ENCODE peak calls at places on chromosomes 12 and 14, in ten cellular contexts. H is heart left ventricle; X is MM.1S; Y is foreskin fibroblast; U is A549; Z is glutamatergic neuron; T is cardiac fibroblast; J is astrocyte; A is tibial artery; K is CD8-positive, alpha-beta T cell. I is an unnamed sample.

GRCh38 chr12:51636581-51636980 is 45.5 kb downstream of the SCN8A start:
- DNase-seq in Z (no peak), H (no peak), J (no peak), U (no peak), Y (peak; percentile 38), X (no peak), T (peak; percentile 58), A (no peak), K (no peak), I (no peak)

GRCh38 chr14:100080206-100080605 is 15.0 kb downstream of the EVL start:
- DNase-seq in H (no peak), Y (no peak), X (no peak), Z (no peak), K (no peak), J (no peak), T (no peak), A (no peak), U (no peak), I (no peak)

GRCh38 chr14:38419579-38419978 is 163.7 kb upstream of the CLEC14A start:
- DNase-seq in X (no peak), H (no peak), T (no peak), Y (no peak), A (no peak), K (no peak), J (peak; percentile 10), U (no peak), Z (no peak), I (no peak)

GRCh38 chr14:73472182-73473114 is 14.1 kb upstream of the NUMB start:
- DNase-seq in U (peak; percentile 74), X (peak; percentile 51), T (peak; percentile 87), Y (peak; percentile 49), Z (no peak), J (peak; percentile 61), A (no peak), K (no peak), H (no peak), I (peak; percentile 53)

GRCh38 chr12:3097836-3098235 is 20.7 kb downstream of the TSPAN9 start:
- DNase-seq in J (no peak), T (no peak), X (no peak), K (no peak), A (no peak), H (no peak), Y (no peak), Z (no peak), U (no peak), I (no peak)

GRCh38 chr14:60805881-60806569 is 71.5 kb downstream of the MNAT1 start:
- DNase-seq in X (no peak), K (no peak), T (peak; percentile 65), Y (peak; percentile 64), Z (no peak), U (no peak), J (peak; percentile 67), H (no peak), A (no peak), I (no peak)

GRCh38 chr12:20646239-20646827 is 48.8 kb upstream of the SLCO1C1 start:
- DNase-seq in U (peak; percentile 70), Y (peak; percentile 1), Z (no peak), H (no peak), A (no peak), K (no peak), J (peak; percentile 41), X (peak; percentile 39), T (peak; percentile 75), I (peak; percentile 10)

GRCh38 chr12:38744056-38744455 is 161.3 kb downstream of the CPNE8 start:
- DNase-seq in A (no peak), X (no peak), Y (peak; percentile 1), T (peak; percentile 74), Z (no peak), H (no peak), K (no peak), U (no peak), J (peak; percentile 58), I (no peak)

GRCh38 chr12:5068126-5068525 is 24.4 kb downstream of the KCNA5 start:
- DNase-seq in Y (no peak), X (no peak), U (no peak), A (no peak), H (no peak), K (no peak), J (no peak), T (no peak), Z (no peak), I (no peak)

GRCh38 chr12:81591256-81591655 is 167.9 kb downstream of the PPFIA2 start:
- DNase-seq in A (no peak), T (no peak), X (no peak), Y (no peak), J (no peak), U (no peak), Z (no peak), K (no peak), H (no peak), I (no peak)

GRCh38 chr12:6199531-6200265 is 502 bp upstream of the CD9 start:
- DNase-seq in A (peak; percentile 82), T (no peak), X (peak; percentile 19), J (no peak), Z (peak; percentile 54), H (peak; percentile 69), Y (no peak), K (no peak), U (peak; percentile 51), I (peak; percentile 39)

GRCh38 chr14:100619382-100620305 is 32.4 kb upstream of the BEGAIN start:
- DNase-seq in J (no peak), Y (no peak), H (no peak), K (no peak), Z (no peak), X (no peak), A (peak; percentile 41), T (no peak), U (no peak), I (no peak)

GRCh38 chr12:9761407-9761736 is 671 bp upstream of the CD69 start:
- DNase-seq in Z (no peak), A (no peak), T (no peak), K (no peak), H (no peak), X (no peak), J (peak; percentile 12), Y (no peak), U (no peak), I (no peak)

DNA sequence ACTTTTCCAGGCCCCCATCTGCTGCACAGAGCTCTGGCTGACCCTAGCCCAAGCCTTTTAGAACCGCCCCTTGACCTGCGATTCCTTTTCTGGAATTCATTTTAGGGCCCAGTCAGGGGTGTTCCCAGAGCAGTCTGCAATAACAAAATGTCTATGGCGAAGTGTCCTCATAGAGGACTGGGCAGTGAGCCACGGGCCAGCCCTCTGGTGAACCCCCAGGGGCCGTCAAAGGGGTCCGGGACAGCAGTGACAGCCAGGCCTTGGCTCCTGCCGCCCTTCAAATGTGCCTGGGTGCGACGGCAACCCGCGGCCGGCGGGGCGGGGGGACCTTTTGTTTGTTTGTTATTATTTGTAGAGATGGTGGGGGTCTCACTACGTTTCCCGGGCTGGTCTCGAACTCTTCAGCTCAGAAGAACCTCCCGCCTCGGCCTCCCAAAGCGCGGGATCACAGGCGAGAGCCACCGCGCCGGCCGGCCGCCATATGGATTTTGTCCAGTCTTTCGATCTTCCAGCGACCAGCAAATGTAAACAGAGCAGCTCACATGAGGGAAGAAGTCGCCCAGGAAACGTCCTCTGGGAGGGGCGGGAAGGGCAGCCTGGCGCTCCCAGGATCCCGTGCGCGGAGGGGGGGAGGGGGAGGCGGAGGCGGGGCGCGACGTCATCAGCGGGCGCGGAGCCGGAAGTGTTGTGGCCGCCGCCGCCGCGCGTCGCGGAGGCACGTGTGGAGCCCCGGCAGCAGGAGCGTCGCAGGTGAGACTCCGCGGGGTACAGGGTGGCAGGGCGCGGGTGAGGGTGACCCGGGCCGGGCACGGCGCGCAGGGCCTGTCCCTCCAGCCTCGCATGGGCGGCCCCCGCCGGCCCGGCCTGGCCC is at the start of gene TRMT61A:
- DNase-seq in U (peak; percentile 89), Y (peak; percentile 88), J (peak; percentile 79), A (peak; percentile 96), X (peak; percentile 57), Z (peak; percentile 91), K (peak; percentile 72), T (peak; percentile 91), H (peak; percentile 91), I (peak; percentile 98)
- TF ChIP-seq CTCF in U (no peak), Y (no peak), J (no peak), A (no peak), X (no peak), Z (no peak), K (no peak), T (no peak), H (no peak), I (no peak)

DNA sequence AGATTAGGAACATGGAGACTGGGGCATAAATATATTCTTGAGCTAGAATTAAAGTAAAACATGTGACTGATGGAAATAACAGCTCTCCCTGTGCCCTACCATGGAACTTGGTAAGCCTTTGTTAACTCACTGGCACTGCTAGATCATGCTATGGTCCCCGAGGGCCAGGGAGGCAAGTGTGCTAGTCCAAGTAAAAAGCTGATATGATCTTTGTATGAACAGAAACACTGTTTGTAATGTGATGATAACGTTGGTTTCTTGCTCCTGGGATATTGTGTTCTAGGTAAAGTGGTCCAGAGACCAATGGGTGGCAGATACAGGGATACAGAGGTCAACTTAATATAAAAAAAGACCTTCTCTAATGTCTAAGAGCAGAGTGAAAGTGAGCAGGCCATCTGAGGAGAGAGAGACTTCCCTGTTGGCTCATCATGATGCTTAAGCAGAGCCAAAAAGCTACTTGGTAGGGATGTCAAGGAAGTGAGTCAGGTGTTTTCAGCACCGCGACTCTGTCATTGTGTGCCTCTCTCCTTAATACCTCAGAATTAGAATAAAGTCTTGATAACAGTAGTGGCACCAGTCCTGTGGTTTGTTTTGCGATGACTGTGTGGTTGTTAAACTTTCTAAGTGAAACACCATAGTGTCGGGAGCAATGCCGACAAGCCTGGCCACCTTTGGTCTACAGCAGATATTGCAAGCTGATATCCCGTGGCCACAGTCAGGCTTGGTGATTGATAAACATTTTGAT is 27.7 kb downstream of the BICD1 start:
- DNase-seq in U (no peak), T (peak; percentile 78), X (peak; percentile 90), J (peak; percentile 94), H (no peak), K (peak; percentile 15), Y (peak; percentile 54), Z (no peak), A (no peak), I (peak; percentile 42)
- TF ChIP-seq CTCF in U (no peak), T (peak; percentile 9), X (peak; percentile 53), J (peak; percentile 7), H (no peak), K (no peak), Y (no peak), Z (peak; percentile 11), A (no peak), I (no peak)

DNA sequence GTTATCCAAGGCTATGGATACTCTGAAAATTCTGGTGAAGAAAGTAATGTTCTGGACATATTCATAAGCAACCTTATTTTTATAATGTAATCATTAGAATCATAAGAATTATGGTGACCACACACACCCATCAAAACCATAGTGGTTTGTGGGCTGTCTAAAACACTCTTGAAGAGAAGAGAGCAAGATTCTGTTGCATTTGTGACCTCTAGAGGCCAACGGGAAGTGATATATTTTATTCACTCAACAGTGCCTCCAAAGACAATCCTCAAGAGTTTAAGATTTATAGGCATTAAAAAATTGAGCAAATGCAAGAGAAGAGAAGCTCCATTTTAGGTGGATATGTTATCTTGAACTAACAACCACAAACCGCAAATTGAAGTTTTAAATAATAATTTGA is 68.5 kb upstream of the LGR5 start:
- DNase-seq in A (no peak), X (peak; percentile 48), K (no peak), Z (no peak), Y (no peak), H (no peak), T (peak; percentile 29), U (no peak), J (no peak), I (no peak)
- TF ChIP-seq CTCF in A (no peak), X (peak; percentile 32), K (no peak), Z (no peak), Y (no peak), H (no peak), T (peak; percentile 23), U (no peak), J (no peak), I (no peak)

GRCh38 chr12:78617683-78618082 is 246.9 kb upstream of the SYT1 start:
- DNase-seq in X (no peak), U (no peak), J (no peak), Z (no peak), K (no peak), H (no peak), A (no peak), T (no peak), Y (no peak), I (no peak)
- TF ChIP-seq CTCF in X (no peak), U (no peak), J (no peak), Z (no peak), K (no peak), H (no peak), A (no peak), T (no peak), Y (no peak), I (no peak)

I was measured in GM20000.